ENCODE peak calls at places on chromosome 13, in nine cellular contexts. E, N, V, G, P, D, C, F and Z are unnamed samples. For H3K4me1, the result is how much of the 10 kb centered on the place peaks cover.

GRCh38 chr13:40789275-40790231 is at the start of gene SLC25A15:
- DNase-seq in E (peak), N (peak), V (peak), G (peak), P (peak), D (peak), C (peak), F (peak), Z (peak)

GRCh38 chr13:48950507-48950886 is 25.2 kb upstream of the FNDC3A start:
- DNase-seq in E (no peak), N (peak), V (no peak), G (no peak), P (peak), D (no peak), C (peak), F (peak), Z (no peak)

GRCh38 chr13:42038661-42039456 is 9.6 kb upstream of the DGKH start:
- DNase-seq in E (no peak), N (no peak), V (no peak), G (no peak), P (no peak), D (peak), C (no peak), F (no peak), Z (no peak)

GRCh38 chr13:89375839-89376238 is 1704.7 kb downstream of the SLITRK5 start:
- DNase-seq in E (no peak), N (peak), V (no peak), G (no peak), P (peak), D (no peak), C (peak), F (no peak), Z (peak)

GRCh38 chr13:113651511-113652403 is 6.2 kb downstream of the ATP4B start:
- DNase-seq in E (no peak), N (no peak), V (no peak), G (no peak), P (no peak), D (no peak), C (no peak), F (no peak), Z (no peak)

GRCh38 chr13:49502954-49503353 is 7.2 kb downstream of the PHF11 start:
- DNase-seq in E (no peak), N (no peak), V (no peak), G (no peak), P (no peak), D (no peak), C (no peak), F (no peak), Z (no peak)

GRCh38 chr13:38543561-38543960 is 143.3 kb upstream of the FREM2 start:
- DNase-seq in E (no peak), N (peak), V (no peak), G (no peak), P (peak), D (no peak), C (peak), F (no peak), Z (no peak)

GRCh38 chr13:114226699-114227323 is 7.9 kb upstream of the CDC16 start:
- DNase-seq in E (peak), N (peak), V (peak), G (peak), P (peak), D (peak), C (peak), F (peak), Z (peak)

GRCh38 chr13:107650081-107650701 is 565.1 kb downstream of the LIG4 start:
- DNase-seq in E (peak), N (peak), V (peak), G (no peak), P (peak), D (peak), C (peak), F (peak), Z (peak)

GRCh38 chr13:30156826-30157615 is 150.3 kb downstream of the KATNAL1 start:
- DNase-seq in E (no peak), N (no peak), V (no peak), G (no peak), P (no peak), D (no peak), C (no peak), F (no peak), Z (no peak)

GRCh38 chr13:40445557-40445990 is 220.9 kb downstream of the FOXO1 start:
- DNase-seq in E (peak), N (peak), V (no peak), G (no peak), P (peak), D (no peak), C (peak), F (no peak), Z (no peak)

GRCh38 chr13:77696006-77696862 is 1.3 kb upstream of the SLAIN1 start:
- DNase-seq in E (peak), N (peak), V (no peak), G (no peak), P (no peak), D (peak), C (no peak), F (no peak), Z (peak)

GRCh38 chr13:111864566-111864965 is 202.4 kb upstream of the SOX1 start:
- DNase-seq in E (no peak), N (no peak), V (no peak), G (no peak), P (no peak), D (no peak), C (no peak), F (no peak), Z (no peak)

GRCh38 chr13:101455863-101456262 is 3.4 kb downstream of the ITGBL1 start:
- DNase-seq in E (peak), N (peak), V (no peak), G (peak), P (peak), D (no peak), C (peak), F (no peak), Z (peak)

GRCh38 chr13:104805346-104805745 is 1730.1 kb downstream of the EFNB2 start:
- DNase-seq in E (no peak), N (no peak), V (no peak), G (no peak), P (no peak), D (no peak), C (no peak), F (no peak), Z (no peak)

GRCh38 chr13:77697208-77698103 is at the start of gene SLAIN1:
- DNase-seq in E (peak), N (peak), V (peak), G (no peak), P (peak), D (peak), C (no peak), F (no peak), Z (peak)

GRCh38 chr13:48874165-48874564 is 101.5 kb upstream of the FNDC3A start:
- DNase-seq in E (no peak), N (no peak), V (no peak), G (no peak), P (no peak), D (no peak), C (no peak), F (no peak), Z (peak)

GRCh38 chr13:24557121-24557520 is 44.5 kb upstream of the PARP4 start:
- DNase-seq in E (no peak), N (no peak), V (no peak), G (no peak), P (no peak), D (no peak), C (no peak), F (no peak), Z (no peak)

GRCh38 chr13:71759506-71760225 is 107.3 kb downstream of the DACH1 start:
- DNase-seq in E (peak), N (peak), V (no peak), G (no peak), P (peak), D (peak), C (no peak), F (no peak), Z (no peak)

GRCh38 chr13:112721198-112722104 is 31.6 kb downstream of the ATP11A start:
- DNase-seq in E (no peak), N (no peak), V (peak), G (no peak), P (no peak), D (no peak), C (no peak), F (no peak), Z (no peak)

GRCh38 chr13:73141292-73141771 is 82.5 kb downstream of the KLF5 start:
- DNase-seq in E (no peak), N (peak), V (no peak), G (no peak), P (peak), D (peak), C (no peak), F (no peak), Z (peak)

GRCh38 chr13:41188584-41188983 is 5.8 kb downstream of the KBTBD7 start:
- DNase-seq in E (no peak), N (peak), V (no peak), G (no peak), P (peak), D (no peak), C (no peak), F (no peak), Z (no peak)

GRCh38 chr13:77760893-77761292 is 63.4 kb downstream of the SLAIN1 start:
- DNase-seq in E (no peak), N (no peak), V (no peak), G (no peak), P (no peak), D (no peak), C (peak), F (no peak), Z (no peak)

GRCh38 chr13:30145709-30146367 is 161.5 kb downstream of the KATNAL1 start:
- DNase-seq in E (no peak), N (no peak), V (no peak), G (no peak), P (no peak), D (no peak), C (no peak), F (no peak), Z (no peak)

GRCh38 chr13:113650731-113651148 is 7.3 kb downstream of the ATP4B start:
- DNase-seq in E (no peak), N (no peak), V (no peak), G (no peak), P (no peak), D (no peak), C (no peak), F (no peak), Z (no peak)

GRCh38 chr13:46321494-46322225 is 65.4 kb downstream of the RUBCNL start:
- DNase-seq in E (peak), N (peak), V (peak), G (no peak), P (peak), D (peak), C (peak), F (peak), Z (peak)
- H2AFZ ChIP-seq in E (peak), N (no peak), V (peak), G (no peak), P (no peak), D (peak), C (no peak), F (peak), Z (peak)

GRCh38 chr13:28531195-28531955 is 36.4 kb upstream of the FLT1 start:
- DNase-seq in E (peak), N (peak), V (no peak), G (no peak), P (no peak), D (peak), C (no peak), F (no peak), Z (peak)
- TF ChIP-seq EZH2 in E (no peak), N (no peak), V (no peak), G (no peak), P (no peak), D (peak), C (peak), F (no peak), Z (peak)

GRCh38 chr13:98353750-98354149 is 176.7 kb upstream of the RNF113B start:
- DNase-seq in E (no peak), N (peak), V (no peak), G (peak), P (peak), D (no peak), C (no peak), F (no peak), Z (no peak)

GRCh38 chr13:98351636-98352035 is 174.6 kb upstream of the RNF113B start:
- DNase-seq in E (no peak), N (no peak), V (no peak), G (peak), P (no peak), D (no peak), C (no peak), F (no peak), Z (no peak)

GRCh38 chr13:98350746-98351330 is 173.8 kb upstream of the RNF113B start:
- DNase-seq in E (no peak), N (no peak), V (no peak), G (no peak), P (no peak), D (no peak), C (no peak), F (no peak), Z (no peak)

GRCh38 chr13:98349731-98350305 is 172.7 kb upstream of the RNF113B start:
- DNase-seq in E (peak), N (no peak), V (no peak), G (peak), P (no peak), D (peak), C (no peak), F (no peak), Z (peak)

GRCh38 chr13:98352226-98352625 is 175.2 kb upstream of the RNF113B start:
- DNase-seq in E (no peak), N (no peak), V (no peak), G (peak), P (no peak), D (no peak), C (no peak), F (no peak), Z (no peak)
- H3K4me1 ChIP-seq in E (under half), N (under half), V (under half), G (under half), P (under half), D (under half), C (under half), F (under half), Z (under half)

GRCh38 chr13:94312511-94313191 is 166.8 kb downstream of the DCT start:
- DNase-seq in E (no peak), N (peak), V (no peak), G (no peak), P (no peak), D (peak), C (no peak), F (no peak), Z (no peak)
- H2AFZ ChIP-seq in E (no peak), N (no peak), V (no peak), G (no peak), P (peak), D (no peak), C (no peak), F (no peak), Z (no peak)

DNA sequence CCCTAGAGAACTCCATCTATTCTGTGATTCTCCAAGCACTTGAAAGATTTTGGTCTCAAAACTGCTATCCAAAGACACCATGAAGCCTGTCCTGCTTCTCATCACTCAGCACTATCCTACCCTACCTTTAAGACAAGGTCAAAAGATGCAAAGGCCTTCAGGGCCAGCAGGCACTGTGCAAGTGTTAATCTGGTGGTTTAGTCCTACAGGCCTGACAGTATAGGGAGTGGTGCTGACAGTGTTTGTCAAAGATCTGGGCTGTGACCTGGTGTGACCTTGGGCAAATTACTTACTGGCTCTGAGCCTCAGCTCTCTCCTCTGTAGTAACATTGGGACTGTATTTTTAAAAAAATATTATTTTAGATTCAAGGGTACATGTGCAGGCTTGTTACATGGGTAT is 28.0 kb downstream of the SIAH3 start:
- DNase-seq in E (no peak), N (no peak), V (no peak), G (no peak), P (no peak), D (no peak), C (no peak), F (no peak), Z (no peak)
- TF ChIP-seq EZH2 in E (no peak), N (no peak), V (no peak), G (no peak), P (no peak), D (no peak), C (no peak), F (no peak), Z (no peak)

GRCh38 chr13:106526748-106527488 is 8.5 kb downstream of the EFNB2 start:
- DNase-seq in E (peak), N (no peak), V (no peak), G (no peak), P (no peak), D (no peak), C (no peak), F (no peak), Z (no peak)
- H3K4me1 ChIP-seq in E (half or more), N (under half), V (under half), G (half or more), P (under half), D (half or more), C (under half), F (under half), Z (half or more)

GRCh38 chr13:44078806-44079378 is 199.2 kb downstream of the LACC1 start:
- DNase-seq in E (peak), N (no peak), V (no peak), G (no peak), P (no peak), D (peak), C (no peak), F (no peak), Z (no peak)
- H2AFZ ChIP-seq in E (no peak), N (no peak), V (no peak), G (no peak), P (no peak), D (no peak), C (no peak), F (no peak), Z (no peak)